ENCODE peak calls at places on chromosomes 12 and 14, in eight cellular contexts. One of them, this sample, is unnamed.

GRCh38 chr12:93461503-93461902 is 5.8 kb upstream of the MRPL42 start:
- DNase-seq in HCT116: no peak
- DNase-seq in stomach: no peak
- DNase-seq in tibial artery: no peak
- DNase-seq in lung: no peak
- DNase-seq in RWPE2: no peak
- DNase-seq in PC-9: no peak
- DNase-seq in tibial nerve: no peak
- DNase-seq in this sample: no peak

GRCh38 chr12:106147956-106148355 is 9.2 kb upstream of the NUAK1 start:
- DNase-seq in HCT116: no peak
- DNase-seq in stomach: peak; percentile 84
- DNase-seq in tibial artery: peak; percentile 90
- DNase-seq in lung: no peak
- DNase-seq in RWPE2: no peak
- DNase-seq in PC-9: no peak
- DNase-seq in tibial nerve: no peak
- DNase-seq in this sample: no peak

GRCh38 chr12:18906354-18906753 is 168.4 kb downstream of the CAPZA3 start:
- DNase-seq in HCT116: no peak
- DNase-seq in stomach: no peak
- DNase-seq in tibial artery: no peak
- DNase-seq in lung: no peak
- DNase-seq in RWPE2: no peak
- DNase-seq in PC-9: no peak
- DNase-seq in tibial nerve: no peak
- DNase-seq in this sample: no peak

GRCh38 chr12:92719674-92720073 is 16.9 kb downstream of the PLEKHG7 start:
- DNase-seq in HCT116: no peak
- DNase-seq in stomach: no peak
- DNase-seq in tibial artery: no peak
- DNase-seq in lung: no peak
- DNase-seq in RWPE2: no peak
- DNase-seq in PC-9: no peak
- DNase-seq in tibial nerve: no peak
- DNase-seq in this sample: no peak

GRCh38 chr12:56941299-56942017 is 7.2 kb upstream of the SDR9C7 start:
- DNase-seq in HCT116: peak; percentile 19
- DNase-seq in stomach: no peak
- DNase-seq in tibial artery: no peak
- DNase-seq in lung: no peak
- DNase-seq in RWPE2: peak; percentile 81
- DNase-seq in PC-9: peak; percentile 71
- DNase-seq in tibial nerve: no peak
- DNase-seq in this sample: no peak

GRCh38 chr14:30928462-30928861 is 54.1 kb downstream of the COCH start:
- DNase-seq in HCT116: no peak
- DNase-seq in stomach: no peak
- DNase-seq in tibial artery: no peak
- DNase-seq in lung: no peak
- DNase-seq in RWPE2: no peak
- DNase-seq in PC-9: no peak
- DNase-seq in tibial nerve: no peak
- DNase-seq in this sample: no peak

GRCh38 chr14:100810435-100810834 is 15.5 kb upstream of the MEG3 start:
- DNase-seq in HCT116: no peak
- DNase-seq in stomach: no peak
- DNase-seq in tibial artery: no peak
- DNase-seq in lung: no peak
- DNase-seq in RWPE2: no peak
- DNase-seq in PC-9: no peak
- DNase-seq in tibial nerve: no peak
- DNase-seq in this sample: no peak

GRCh38 chr12:7221486-7221885 is 32.0 kb downstream of the PEX5 start:
- DNase-seq in HCT116: no peak
- DNase-seq in stomach: no peak
- DNase-seq in tibial artery: no peak
- DNase-seq in lung: no peak
- DNase-seq in RWPE2: no peak
- DNase-seq in PC-9: no peak
- DNase-seq in tibial nerve: no peak
- DNase-seq in this sample: no peak

GRCh38 chr14:104972301-104973211 is 5.6 kb downstream of the AHNAK2 start:
- DNase-seq in HCT116: peak; percentile 86
- DNase-seq in stomach: peak; percentile 77
- DNase-seq in tibial artery: peak; percentile 91
- DNase-seq in lung: peak; percentile 81
- DNase-seq in RWPE2: peak; percentile 98
- DNase-seq in PC-9: peak; percentile 91
- DNase-seq in tibial nerve: no peak
- DNase-seq in this sample: no peak

GRCh38 chr12:466039-466438 is 6.3 kb downstream of the B4GALNT3 start:
- DNase-seq in HCT116: no peak
- DNase-seq in stomach: peak; percentile 81
- DNase-seq in tibial artery: peak; percentile 87
- DNase-seq in lung: peak; percentile 48
- DNase-seq in RWPE2: no peak
- DNase-seq in PC-9: no peak
- DNase-seq in tibial nerve: no peak
- DNase-seq in this sample: no peak

GRCh38 chr12:62683724-62684501 is 217.3 kb downstream of the MON2 start:
- DNase-seq in HCT116: no peak
- DNase-seq in stomach: no peak
- DNase-seq in tibial artery: peak; percentile 77
- DNase-seq in lung: peak; percentile 41
- DNase-seq in RWPE2: no peak
- DNase-seq in PC-9: no peak
- DNase-seq in tibial nerve: peak; percentile 50
- DNase-seq in this sample: no peak

GRCh38 chr14:101705733-101706508 is 55.6 kb upstream of the PPP2R5C start:
- DNase-seq in HCT116: no peak
- DNase-seq in stomach: peak; percentile 57
- DNase-seq in tibial artery: peak; percentile 76
- DNase-seq in lung: peak; percentile 59
- DNase-seq in RWPE2: peak; percentile 56
- DNase-seq in PC-9: peak; percentile 61
- DNase-seq in tibial nerve: peak; percentile 30
- DNase-seq in this sample: peak; percentile 59

GRCh38 chr12:113698505-113698858 is 226.8 kb upstream of the LHX5 start:
- DNase-seq in HCT116: no peak
- DNase-seq in stomach: no peak
- DNase-seq in tibial artery: no peak
- DNase-seq in lung: no peak
- DNase-seq in RWPE2: no peak
- DNase-seq in PC-9: no peak
- DNase-seq in tibial nerve: no peak
- DNase-seq in this sample: no peak

GRCh38 chr12:129961111-129961510 is 57.3 kb upstream of the TMEM132D start:
- DNase-seq in HCT116: no peak
- DNase-seq in stomach: no peak
- DNase-seq in tibial artery: no peak
- DNase-seq in lung: no peak
- DNase-seq in RWPE2: no peak
- DNase-seq in PC-9: no peak
- DNase-seq in tibial nerve: no peak
- DNase-seq in this sample: no peak

GRCh38 chr12:50924439-50925341 is 27.7 kb upstream of the HIGD1C start:
- DNase-seq in HCT116: peak; percentile 34
- DNase-seq in stomach: peak; percentile 95
- DNase-seq in tibial artery: peak; percentile 96
- DNase-seq in lung: peak; percentile 93
- DNase-seq in RWPE2: no peak
- DNase-seq in PC-9: peak; percentile 44
- DNase-seq in tibial nerve: peak; percentile 94
- DNase-seq in this sample: peak; percentile 16

GRCh38 chr12:78290606-78291345 is 460.1 kb downstream of the NAV3 start:
- DNase-seq in HCT116: no peak
- DNase-seq in stomach: no peak
- DNase-seq in tibial artery: no peak
- DNase-seq in lung: no peak
- DNase-seq in RWPE2: no peak
- DNase-seq in PC-9: peak; percentile 54
- DNase-seq in tibial nerve: no peak
- DNase-seq in this sample: no peak

GRCh38 chr12:124387510-124387855 is 92.6 kb downstream of the RFLNA start:
- DNase-seq in HCT116: no peak
- DNase-seq in stomach: peak; percentile 82
- DNase-seq in tibial artery: peak; percentile 85
- DNase-seq in lung: peak; percentile 47
- DNase-seq in RWPE2: no peak
- DNase-seq in PC-9: no peak
- DNase-seq in tibial nerve: no peak
- DNase-seq in this sample: no peak
- H3K4me1 ChIP-seq in HCT116: peaks cover 72% of the 10 kb centered on the region
- H3K4me1 ChIP-seq in stomach: peaks cover 90% of the 10 kb centered on the region
- H3K4me1 ChIP-seq in tibial artery: peaks cover 84% of the 10 kb centered on the region
- H3K4me1 ChIP-seq in lung: peaks cover 17% of the 10 kb centered on the region
- H3K4me1 ChIP-seq in RWPE2: peaks cover 51% of the 10 kb centered on the region
- H3K4me1 ChIP-seq in PC-9: peaks cover 69% of the 10 kb centered on the region
- H3K4me1 ChIP-seq in tibial nerve: peaks cover 41% of the 10 kb centered on the region
- H3K4me1 ChIP-seq in this sample: peaks cover 25% of the 10 kb centered on the region

GRCh38 chr12:6091786-6092566 is 32.5 kb downstream of the VWF start:
- DNase-seq in HCT116: no peak
- DNase-seq in stomach: no peak
- DNase-seq in tibial artery: peak; percentile 34
- DNase-seq in lung: no peak
- DNase-seq in RWPE2: no peak
- DNase-seq in PC-9: no peak
- DNase-seq in tibial nerve: no peak
- DNase-seq in this sample: no peak

GRCh38 chr12:6090786-6091185 is 33.7 kb downstream of the VWF start:
- DNase-seq in HCT116: no peak
- DNase-seq in stomach: no peak
- DNase-seq in tibial artery: peak; percentile 38
- DNase-seq in lung: no peak
- DNase-seq in RWPE2: no peak
- DNase-seq in PC-9: no peak
- DNase-seq in tibial nerve: no peak
- DNase-seq in this sample: no peak

GRCh38 chr12:6085841-6086240 is 38.6 kb downstream of the VWF start:
- DNase-seq in HCT116: no peak
- DNase-seq in stomach: no peak
- DNase-seq in tibial artery: peak; percentile 54
- DNase-seq in lung: no peak
- DNase-seq in RWPE2: no peak
- DNase-seq in PC-9: no peak
- DNase-seq in tibial nerve: no peak
- DNase-seq in this sample: no peak

GRCh38 chr12:6086316-6086715 is 38.2 kb downstream of the VWF start:
- DNase-seq in HCT116: no peak
- DNase-seq in stomach: no peak
- DNase-seq in tibial artery: no peak
- DNase-seq in lung: no peak
- DNase-seq in RWPE2: no peak
- DNase-seq in PC-9: no peak
- DNase-seq in tibial nerve: no peak
- DNase-seq in this sample: no peak

DNA sequence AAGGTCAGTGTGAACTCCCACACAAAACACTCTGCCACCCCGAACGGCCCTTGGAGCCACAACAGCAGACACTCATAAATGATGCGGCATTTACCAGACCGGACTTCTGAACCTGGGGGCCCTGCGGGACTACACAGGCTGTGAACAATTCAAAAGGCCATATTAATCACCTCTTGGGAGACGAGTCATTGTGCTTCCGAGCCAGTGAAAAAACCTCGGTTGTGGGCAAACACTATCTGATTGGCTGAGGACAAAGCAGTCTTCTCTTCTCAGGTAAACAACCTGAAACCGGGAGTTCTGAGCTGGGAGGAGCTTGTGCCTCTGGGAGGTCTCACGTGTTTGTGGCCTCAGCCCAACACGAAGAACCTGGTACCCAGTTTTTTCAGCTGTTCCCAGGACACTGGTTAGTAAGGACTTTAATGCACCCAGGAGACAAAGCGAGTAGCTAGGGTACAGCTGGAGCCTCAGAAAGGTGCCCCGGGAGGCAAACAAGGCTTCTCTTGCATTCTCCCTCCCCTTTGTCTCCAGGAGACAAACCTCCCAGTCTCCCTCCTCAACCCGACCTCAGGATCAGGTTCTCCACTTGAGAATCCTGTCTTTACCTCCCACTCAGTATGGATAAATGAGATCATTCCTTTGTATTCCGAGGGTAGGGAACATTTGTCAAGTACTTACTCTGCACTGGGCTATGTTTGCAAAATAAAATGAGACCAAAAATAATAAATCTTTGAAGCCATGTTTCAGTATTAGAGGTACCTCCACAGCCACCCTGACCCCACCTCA is 35.2 kb downstream of the VWF start:
- DNase-seq in HCT116: peak; percentile 77
- DNase-seq in stomach: no peak
- DNase-seq in tibial artery: peak; percentile 23
- DNase-seq in lung: no peak
- DNase-seq in RWPE2: no peak
- DNase-seq in PC-9: peak; percentile 93
- DNase-seq in tibial nerve: no peak
- DNase-seq in this sample: no peak
- H3K27ac ChIP-seq in HCT116: peak overlapping the region; percentile 44
- H3K27ac ChIP-seq in stomach: no peak overlapping the region
- H3K27ac ChIP-seq in tibial artery: no peak overlapping the region
- H3K27ac ChIP-seq in lung: peak overlapping the region; percentile 35
- H3K27ac ChIP-seq in RWPE2: peak overlapping the region; percentile 37
- H3K27ac ChIP-seq in PC-9: peak overlapping the region; percentile 79
- H3K27ac ChIP-seq in tibial nerve: no peak overlapping the region
- H3K27ac ChIP-seq in this sample: no peak overlapping the region

DNA sequence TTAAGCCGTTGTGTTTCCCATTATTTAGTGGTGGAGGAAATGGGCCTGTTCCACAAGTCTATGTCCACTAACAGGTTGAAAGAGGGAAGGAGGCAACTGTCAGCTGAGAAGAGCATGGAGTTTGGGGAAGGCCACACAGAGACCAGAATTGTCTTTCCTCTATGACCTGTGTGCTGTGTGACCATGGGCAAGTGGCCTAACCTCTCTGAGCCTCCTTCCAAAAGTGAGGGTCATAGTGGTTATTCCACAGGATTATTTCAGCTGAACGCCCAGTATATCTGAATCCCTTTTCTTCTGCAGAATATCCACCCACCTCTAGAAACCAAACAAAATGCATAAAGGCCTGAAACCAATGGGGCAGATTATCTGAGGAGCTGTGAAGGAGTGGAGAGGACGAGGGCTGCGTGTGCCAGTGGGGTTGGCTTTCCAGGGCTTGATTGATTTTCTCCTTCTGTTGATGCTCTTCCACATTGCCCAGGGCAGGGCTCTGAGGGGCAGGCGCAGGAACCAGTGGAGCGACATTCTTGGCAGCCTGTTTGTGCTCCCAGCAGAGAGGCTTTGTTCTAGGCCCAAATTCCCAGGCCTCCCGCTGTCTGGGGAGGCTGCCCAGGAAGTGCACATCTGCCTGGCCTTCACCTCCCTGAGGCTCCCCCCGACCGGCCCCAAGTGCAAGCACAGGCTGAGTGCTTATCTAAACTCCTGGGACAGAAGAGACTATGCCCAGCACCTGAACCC is 452.7 kb downstream of the BCL11B start:
- DNase-seq in HCT116: no peak
- DNase-seq in stomach: no peak
- DNase-seq in tibial artery: no peak
- DNase-seq in lung: no peak
- DNase-seq in RWPE2: no peak
- DNase-seq in PC-9: no peak
- DNase-seq in tibial nerve: no peak
- DNase-seq in this sample: no peak
- H3K4me3 ChIP-seq in HCT116: no peak overlapping the region
- H3K4me3 ChIP-seq in stomach: no peak overlapping the region
- H3K4me3 ChIP-seq in tibial artery: no peak overlapping the region
- H3K4me3 ChIP-seq in lung: no peak overlapping the region
- H3K4me3 ChIP-seq in RWPE2: no peak overlapping the region
- H3K4me3 ChIP-seq in PC-9: no peak overlapping the region
- H3K4me3 ChIP-seq in tibial nerve: no peak overlapping the region
- H3K4me3 ChIP-seq in this sample: no peak overlapping the region

GRCh38 chr14:68688872-68689371 is 103.9 kb downstream of the ZFP36L1 start:
- DNase-seq in HCT116: no peak
- DNase-seq in stomach: no peak
- DNase-seq in tibial artery: peak; percentile 38
- DNase-seq in lung: no peak
- DNase-seq in RWPE2: no peak
- DNase-seq in PC-9: no peak
- DNase-seq in tibial nerve: no peak
- DNase-seq in this sample: peak; percentile 38
- H3K4me1 ChIP-seq in HCT116: peaks cover 66% of the 10 kb centered on the region
- H3K4me1 ChIP-seq in stomach: peaks cover 34% of the 10 kb centered on the region
- H3K4me1 ChIP-seq in tibial artery: peaks cover 31% of the 10 kb centered on the region
- H3K4me1 ChIP-seq in lung: peaks cover 4% of the 10 kb centered on the region
- H3K4me1 ChIP-seq in RWPE2: peaks cover 44% of the 10 kb centered on the region
- H3K4me1 ChIP-seq in PC-9: peaks cover 71% of the 10 kb centered on the region
- H3K4me1 ChIP-seq in tibial nerve: peaks cover 12% of the 10 kb centered on the region
- H3K4me1 ChIP-seq in this sample: peaks cover 24% of the 10 kb centered on the region